ENCODE peak calls at places on chromosomes 6 and 20, in five cellular contexts. F, X, I, M and C are unnamed samples.

GRCh38 chr20:44209691-44210421 is 715 bp downstream of the OSER1 start:
- DNase-seq in I (peak), X (no peak), M (peak), F (no peak), C (no peak)

GRCh38 chr6:168063431-168063830 is 15.6 kb downstream of the FRMD1 start:
- DNase-seq in F (no peak), X (no peak), I (no peak), M (no peak), C (no peak)

GRCh38 chr6:5763871-5764270 is 242.9 kb downstream of the NRN1 start:
- DNase-seq in F (no peak), I (no peak), M (no peak), X (no peak), C (no peak)

GRCh38 chr6:46882622-46883021 is 39.1 kb downstream of the ADGRF5 start:
- DNase-seq in M (no peak), F (no peak), I (no peak), X (no peak), C (no peak)

GRCh38 chr6:76697585-76697984 is 625.1 kb upstream of the IMPG1 start:
- DNase-seq in F (no peak), M (peak), X (no peak), I (peak), C (peak)

GRCh38 chr6:170043150-170043819 is 247.6 kb downstream of the DLL1 start:
- DNase-seq in M (no peak), I (no peak), X (no peak), F (no peak), C (no peak)

GRCh38 chr20:44643596-44644383 is 7.7 kb downstream of the ADA start:
- DNase-seq in I (peak), M (peak), F (peak), X (no peak), C (peak)

GRCh38 chr20:63766695-63767426 is 27.3 kb downstream of the SLC2A4RG start:
- DNase-seq in M (no peak), I (no peak), X (no peak), F (no peak), C (no peak)

GRCh38 chr6:157552171-157552747 is 171.3 kb downstream of the ZDHHC14 start:
- DNase-seq in X (no peak), I (no peak), M (peak), F (no peak), C (peak)

GRCh38 chr6:169200931-169201514 is 52.6 kb downstream of the THBS2 start:
- DNase-seq in F (no peak), I (no peak), M (no peak), X (no peak), C (no peak)

GRCh38 chr20:57678340-57678739 is 31.5 kb downstream of the PMEPA1 start:
- DNase-seq in F (no peak), I (no peak), X (no peak), M (no peak), C (no peak)

GRCh38 chr6:54085047-54085446 is 26.2 kb upstream of the MLIP start:
- DNase-seq in F (no peak), I (no peak), M (no peak), X (no peak), C (no peak)

GRCh38 chr6:42451146-42451594 is 556 bp downstream of the TRERF1 start:
- DNase-seq in M (no peak), F (no peak), X (no peak), I (no peak), C (no peak)